ENCODE peak calls at places on chromosomes 7 and 10, in six cellular contexts. One of them, this sample, is unnamed.

GRCh38 chr7:5248201-5248885 is 34.4 kb upstream of the SLC29A4 start:
- DNase-seq in stomach: no peak
- DNase-seq in lower lobe of right lung: no peak
- DNase-seq in left ventricle myocardium inferior: peak; percentile 69
- DNase-seq in cardiac muscle cell: no peak
- DNase-seq in adrenal gland: peak; percentile 26
- DNase-seq in this sample: peak; percentile 68

GRCh38 chr7:99121496-99122021 is 22.3 kb downstream of the SMURF1 start:
- DNase-seq in cardiac muscle cell: peak; percentile 24
- DNase-seq in adrenal gland: no peak
- DNase-seq in left ventricle myocardium inferior: peak; percentile 52
- DNase-seq in lower lobe of right lung: no peak
- DNase-seq in stomach: no peak
- DNase-seq in this sample: peak; percentile 64

GRCh38 chr7:149459201-149459539 is 1.7 kb downstream of the ZNF777 start:
- DNase-seq in cardiac muscle cell: no peak
- DNase-seq in adrenal gland: no peak
- DNase-seq in left ventricle myocardium inferior: no peak
- DNase-seq in lower lobe of right lung: no peak
- DNase-seq in stomach: no peak
- DNase-seq in this sample: no peak

GRCh38 chr7:105587899-105588690 is 6.8 kb upstream of the EFCAB10 start:
- DNase-seq in stomach: no peak
- DNase-seq in adrenal gland: no peak
- DNase-seq in cardiac muscle cell: peak; percentile 73
- DNase-seq in lower lobe of right lung: no peak
- DNase-seq in left ventricle myocardium inferior: no peak
- DNase-seq in this sample: no peak

GRCh38 chr10:29302499-29302898 is 13.6 kb downstream of the LYZL1 start:
- DNase-seq in left ventricle myocardium inferior: no peak
- DNase-seq in adrenal gland: no peak
- DNase-seq in stomach: no peak
- DNase-seq in lower lobe of right lung: no peak
- DNase-seq in cardiac muscle cell: no peak
- DNase-seq in this sample: no peak

GRCh38 chr7:135664046-135664589 is 1.8 kb downstream of the STMP1 start:
- DNase-seq in stomach: no peak
- DNase-seq in lower lobe of right lung: no peak
- DNase-seq in adrenal gland: no peak
- DNase-seq in cardiac muscle cell: no peak
- DNase-seq in left ventricle myocardium inferior: no peak
- DNase-seq in this sample: no peak

GRCh38 chr7:105461518-105461917 is 60.6 kb downstream of the PUS7 start:
- DNase-seq in lower lobe of right lung: no peak
- DNase-seq in left ventricle myocardium inferior: no peak
- DNase-seq in adrenal gland: no peak
- DNase-seq in stomach: no peak
- DNase-seq in cardiac muscle cell: no peak
- DNase-seq in this sample: no peak

GRCh38 chr10:30178565-30178964 is 119.2 kb upstream of the JCAD start:
- DNase-seq in cardiac muscle cell: no peak
- DNase-seq in adrenal gland: no peak
- DNase-seq in left ventricle myocardium inferior: no peak
- DNase-seq in stomach: no peak
- DNase-seq in lower lobe of right lung: no peak
- DNase-seq in this sample: no peak

GRCh38 chr7:39911167-39911566 is 38.9 kb upstream of the CDK13 start:
- DNase-seq in lower lobe of right lung: no peak
- DNase-seq in stomach: no peak
- DNase-seq in adrenal gland: no peak
- DNase-seq in left ventricle myocardium inferior: no peak
- DNase-seq in cardiac muscle cell: no peak
- DNase-seq in this sample: no peak

GRCh38 chr7:95469187-95469586 is 16.6 kb upstream of the ASB4 start:
- DNase-seq in left ventricle myocardium inferior: no peak
- DNase-seq in cardiac muscle cell: no peak
- DNase-seq in adrenal gland: no peak
- DNase-seq in lower lobe of right lung: no peak
- DNase-seq in stomach: no peak
- DNase-seq in this sample: no peak

GRCh38 chr7:23332881-23333612 is 33.9 kb downstream of the MALSU1 start:
- DNase-seq in left ventricle myocardium inferior: peak; percentile 31
- DNase-seq in cardiac muscle cell: no peak
- DNase-seq in stomach: no peak
- DNase-seq in adrenal gland: peak; percentile 23
- DNase-seq in lower lobe of right lung: no peak
- DNase-seq in this sample: no peak

GRCh38 chr10:10922062-10922461 is 95.6 kb upstream of the CELF2 start:
- DNase-seq in left ventricle myocardium inferior: no peak
- DNase-seq in stomach: no peak
- DNase-seq in cardiac muscle cell: no peak
- DNase-seq in adrenal gland: no peak
- DNase-seq in lower lobe of right lung: no peak
- DNase-seq in this sample: no peak

GRCh38 chr10:84269773-84270172 is 24.9 kb downstream of the RGR start:
- DNase-seq in stomach: no peak
- DNase-seq in left ventricle myocardium inferior: no peak
- DNase-seq in lower lobe of right lung: no peak
- DNase-seq in cardiac muscle cell: no peak
- DNase-seq in adrenal gland: no peak
- DNase-seq in this sample: no peak

GRCh38 chr7:71657386-71657785 is 525.4 kb downstream of the GALNT17 start:
- DNase-seq in stomach: no peak
- DNase-seq in adrenal gland: no peak
- DNase-seq in lower lobe of right lung: no peak
- DNase-seq in cardiac muscle cell: no peak
- DNase-seq in left ventricle myocardium inferior: no peak
- DNase-seq in this sample: no peak

GRCh38 chr10:69179743-69180524 is at the start of gene SUPV3L1:
- DNase-seq in cardiac muscle cell: peak; percentile 97
- DNase-seq in lower lobe of right lung: peak; percentile 96
- DNase-seq in stomach: peak; percentile 87
- DNase-seq in left ventricle myocardium inferior: peak; percentile 89
- DNase-seq in adrenal gland: peak; percentile 97
- DNase-seq in this sample: peak; percentile 96

GRCh38 chr10:31759124-31759798 is 169.4 kb downstream of the ARHGAP12 start:
- DNase-seq in adrenal gland: peak; percentile 89
- DNase-seq in left ventricle myocardium inferior: no peak
- DNase-seq in lower lobe of right lung: peak; percentile 64
- DNase-seq in stomach: peak; percentile 67
- DNase-seq in cardiac muscle cell: peak; percentile 16
- DNase-seq in this sample: peak; percentile 82

GRCh38 chr7:95693551-95694333 is 78.6 kb upstream of the DYNC1I1 start:
- DNase-seq in lower lobe of right lung: no peak
- DNase-seq in stomach: no peak
- DNase-seq in cardiac muscle cell: no peak
- DNase-seq in adrenal gland: no peak
- DNase-seq in left ventricle myocardium inferior: no peak
- DNase-seq in this sample: no peak

GRCh38 chr10:103481974-103482531 is 3.0 kb upstream of the CALHM3 start:
- DNase-seq in stomach: no peak
- DNase-seq in adrenal gland: no peak
- DNase-seq in lower lobe of right lung: no peak
- DNase-seq in left ventricle myocardium inferior: no peak
- DNase-seq in cardiac muscle cell: peak; percentile 72
- DNase-seq in this sample: no peak

GRCh38 chr10:28250782-28251181 is 52.1 kb downstream of the MPP7 start:
- DNase-seq in cardiac muscle cell: no peak
- DNase-seq in lower lobe of right lung: no peak
- DNase-seq in adrenal gland: no peak
- DNase-seq in left ventricle myocardium inferior: no peak
- DNase-seq in stomach: no peak
- DNase-seq in this sample: no peak

GRCh38 chr7:132817844-132818427 is 241.7 kb upstream of the PLXNA4 start:
- DNase-seq in lower lobe of right lung: no peak
- DNase-seq in left ventricle myocardium inferior: no peak
- DNase-seq in adrenal gland: no peak
- DNase-seq in cardiac muscle cell: no peak
- DNase-seq in stomach: no peak
- DNase-seq in this sample: no peak

GRCh38 chr10:99742240-99742639 is 10.2 kb downstream of the CUTC start:
- DNase-seq in adrenal gland: no peak
- DNase-seq in stomach: no peak
- DNase-seq in cardiac muscle cell: no peak
- DNase-seq in left ventricle myocardium inferior: no peak
- DNase-seq in lower lobe of right lung: no peak
- DNase-seq in this sample: no peak

GRCh38 chr10:102918817-102919236 is 733 bp downstream of the CNNM2 start:
- DNase-seq in cardiac muscle cell: no peak
- DNase-seq in stomach: no peak
- DNase-seq in left ventricle myocardium inferior: no peak
- DNase-seq in adrenal gland: peak; percentile 42
- DNase-seq in lower lobe of right lung: no peak
- DNase-seq in this sample: peak; percentile 45

GRCh38 chr10:67098460-67098859 is 172.6 kb downstream of the LRRTM3 start:
- DNase-seq in left ventricle myocardium inferior: no peak
- DNase-seq in stomach: no peak
- DNase-seq in adrenal gland: no peak
- DNase-seq in cardiac muscle cell: no peak
- DNase-seq in lower lobe of right lung: no peak
- DNase-seq in this sample: no peak

GRCh38 chr7:23298141-23298851 is 843 bp upstream of the MALSU1 start:
- DNase-seq in adrenal gland: no peak
- DNase-seq in cardiac muscle cell: peak; percentile 35
- DNase-seq in lower lobe of right lung: no peak
- DNase-seq in stomach: no peak
- DNase-seq in left ventricle myocardium inferior: no peak
- DNase-seq in this sample: no peak

GRCh38 chr7:141789917-141790316 is at the start of gene TAS2R5:
- DNase-seq in left ventricle myocardium inferior: no peak
- DNase-seq in lower lobe of right lung: no peak
- DNase-seq in adrenal gland: no peak
- DNase-seq in stomach: no peak
- DNase-seq in cardiac muscle cell: no peak
- DNase-seq in this sample: no peak

GRCh38 chr7:149789101-149789500 is 15.7 kb upstream of the ZNF467 start:
- DNase-seq in lower lobe of right lung: no peak
- DNase-seq in cardiac muscle cell: no peak
- DNase-seq in adrenal gland: no peak
- DNase-seq in stomach: no peak
- DNase-seq in left ventricle myocardium inferior: no peak
- DNase-seq in this sample: no peak

GRCh38 chr7:83130191-83130590 is 32.5 kb downstream of the PCLO start:
- DNase-seq in stomach: no peak
- DNase-seq in left ventricle myocardium inferior: no peak
- DNase-seq in adrenal gland: no peak
- DNase-seq in cardiac muscle cell: no peak
- DNase-seq in lower lobe of right lung: no peak
- DNase-seq in this sample: no peak

GRCh38 chr7:79245623-79246249 is 207.7 kb downstream of the MAGI2 start:
- DNase-seq in stomach: no peak
- DNase-seq in adrenal gland: no peak
- DNase-seq in lower lobe of right lung: no peak
- DNase-seq in cardiac muscle cell: no peak
- DNase-seq in left ventricle myocardium inferior: no peak
- DNase-seq in this sample: no peak

GRCh38 chr7:151694828-151695580 is 175.3 kb upstream of the RHEB start:
- DNase-seq in cardiac muscle cell: no peak
- DNase-seq in lower lobe of right lung: peak; percentile 51
- DNase-seq in adrenal gland: peak; percentile 91
- DNase-seq in left ventricle myocardium inferior: peak; percentile 75
- DNase-seq in stomach: no peak
- DNase-seq in this sample: peak; percentile 73

DNA sequence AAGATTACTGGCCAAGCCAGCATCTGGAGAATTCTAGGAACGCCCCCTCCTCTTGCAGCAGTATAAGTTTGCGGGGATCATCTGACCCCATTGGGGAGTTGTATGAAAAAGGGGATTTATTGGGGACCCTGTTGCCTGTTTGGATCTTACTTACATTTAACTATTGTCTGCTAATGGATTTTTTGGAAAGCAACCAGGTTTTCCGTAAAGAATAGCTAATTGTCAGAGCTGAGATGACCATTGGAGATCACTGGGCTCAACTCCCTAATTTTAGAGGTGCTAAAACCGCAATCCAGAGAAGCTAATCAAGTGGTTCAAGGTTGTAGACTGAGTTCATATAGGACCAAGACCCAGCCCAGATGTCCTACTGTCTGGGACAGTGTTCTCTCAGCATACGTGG is 38.8 kb downstream of the HTRA1 start:
- DNase-seq in cardiac muscle cell: no peak
- DNase-seq in lower lobe of right lung: no peak
- DNase-seq in stomach: no peak
- DNase-seq in left ventricle myocardium inferior: no peak
- DNase-seq in adrenal gland: no peak
- DNase-seq in this sample: no peak
- H3K27ac ChIP-seq in cardiac muscle cell: no peak overlapping the region
- H3K27ac ChIP-seq in lower lobe of right lung: no peak overlapping the region
- H3K27ac ChIP-seq in stomach: peak overlapping the region; percentile 56
- H3K27ac ChIP-seq in left ventricle myocardium inferior: peak overlapping the region; percentile 84
- H3K27ac ChIP-seq in adrenal gland: no peak overlapping the region
- H3K27ac ChIP-seq in this sample: no peak overlapping the region

GRCh38 chr7:12320241-12320640 is 83.4 kb downstream of the VWDE start:
- DNase-seq in adrenal gland: no peak
- DNase-seq in left ventricle myocardium inferior: no peak
- DNase-seq in stomach: no peak
- DNase-seq in lower lobe of right lung: no peak
- DNase-seq in cardiac muscle cell: no peak
- DNase-seq in this sample: no peak
- H3K27me3 ChIP-seq in adrenal gland: no peaks in the 10 kb centered on the region
- H3K27me3 ChIP-seq in left ventricle myocardium inferior: no peaks in the 10 kb centered on the region
- H3K27me3 ChIP-seq in stomach: no peaks in the 10 kb centered on the region
- H3K27me3 ChIP-seq in lower lobe of right lung: no peaks in the 10 kb centered on the region
- H3K27me3 ChIP-seq in cardiac muscle cell: no peaks in the 10 kb centered on the region
- H3K27me3 ChIP-seq in this sample: no peaks in the 10 kb centered on the region

GRCh38 chr7:74023786-74024185 is 4.2 kb upstream of the ELN start:
- DNase-seq in cardiac muscle cell: no peak
- DNase-seq in stomach: no peak
- DNase-seq in left ventricle myocardium inferior: no peak
- DNase-seq in lower lobe of right lung: no peak
- DNase-seq in adrenal gland: no peak
- DNase-seq in this sample: peak; percentile 73
- H3K27ac ChIP-seq in cardiac muscle cell: no peak overlapping the region
- H3K27ac ChIP-seq in stomach: no peak overlapping the region
- H3K27ac ChIP-seq in left ventricle myocardium inferior: peak overlapping the region; percentile 54
- H3K27ac ChIP-seq in lower lobe of right lung: no peak overlapping the region
- H3K27ac ChIP-seq in adrenal gland: no peak overlapping the region
- H3K27ac ChIP-seq in this sample: peak overlapping the region; percentile 93

GRCh38 chr7:122303971-122304603 is 463 bp downstream of the FEZF1 start:
- DNase-seq in left ventricle myocardium inferior: no peak
- DNase-seq in cardiac muscle cell: peak; percentile 57
- DNase-seq in adrenal gland: no peak
- DNase-seq in stomach: no peak
- DNase-seq in lower lobe of right lung: peak; percentile 47
- DNase-seq in this sample: peak; percentile 24

GRCh38 chr7:122303522-122303970 is 1.0 kb downstream of the FEZF1 start:
- DNase-seq in lower lobe of right lung: no peak
- DNase-seq in cardiac muscle cell: no peak
- DNase-seq in stomach: no peak
- DNase-seq in adrenal gland: no peak
- DNase-seq in left ventricle myocardium inferior: no peak
- DNase-seq in this sample: no peak

GRCh38 chr7:122305475-122306319 is 1.1 kb upstream of the FEZF1 start:
- DNase-seq in lower lobe of right lung: no peak
- DNase-seq in adrenal gland: no peak
- DNase-seq in stomach: no peak
- DNase-seq in left ventricle myocardium inferior: no peak
- DNase-seq in cardiac muscle cell: peak; percentile 43
- DNase-seq in this sample: peak; percentile 71

GRCh38 chr7:122304996-122305421 is 459 bp upstream of the FEZF1 start:
- DNase-seq in stomach: no peak
- DNase-seq in cardiac muscle cell: no peak
- DNase-seq in lower lobe of right lung: no peak
- DNase-seq in adrenal gland: no peak
- DNase-seq in left ventricle myocardium inferior: no peak
- DNase-seq in this sample: no peak

GRCh38 chr7:122304604-122304975 is at the start of gene FEZF1:
- DNase-seq in adrenal gland: no peak
- DNase-seq in cardiac muscle cell: no peak
- DNase-seq in lower lobe of right lung: peak; percentile 49
- DNase-seq in left ventricle myocardium inferior: no peak
- DNase-seq in stomach: no peak
- DNase-seq in this sample: no peak
- H3K27me3 ChIP-seq in adrenal gland: peaks cover 96% of the 10 kb centered on the region
- H3K27me3 ChIP-seq in cardiac muscle cell: peaks cover 100% of the 10 kb centered on the region
- H3K27me3 ChIP-seq in lower lobe of right lung: peaks cover 100% of the 10 kb centered on the region
- H3K27me3 ChIP-seq in left ventricle myocardium inferior: peaks cover 100% of the 10 kb centered on the region
- H3K27me3 ChIP-seq in stomach: peaks cover 100% of the 10 kb centered on the region
- H3K27me3 ChIP-seq in this sample: peaks cover 3% of the 10 kb centered on the region